ENCODE peak calls at places on chromosomes 13 and 19, in nine cellular contexts. T, P, W, U, Z, Y, I, V and O are unnamed samples.

GRCh38 chr19:3097442-3097871 is 3.3 kb downstream of the GNA11 start:
- DNase-seq in T (no peak), P (no peak), W (no peak), U (no peak), Z (no peak), Y (no peak), I (no peak), V (no peak), O (no peak)

GRCh38 chr13:80469841-80470378 is 129.0 kb upstream of the SPRY2 start:
- DNase-seq in T (no peak), P (no peak), W (no peak), U (no peak), Z (no peak), Y (no peak), I (no peak), V (no peak), O (no peak)

GRCh38 chr19:44517146-44517545 is 12.3 kb downstream of the CEACAM20 start:
- DNase-seq in T (no peak), P (no peak), W (no peak), U (no peak), Z (no peak), Y (no peak), I (no peak), V (no peak), O (no peak)

GRCh38 chr13:93227906-93228801 is 1.5 kb downstream of the GPC6 start:
- DNase-seq in T (no peak), P (no peak), W (peak), U (peak), Z (no peak), Y (no peak), I (peak), V (no peak), O (peak)

GRCh38 chr13:55728229-55728628 is 1412.5 kb upstream of the PRR20A start:
- DNase-seq in T (no peak), P (no peak), W (peak), U (no peak), Z (no peak), Y (no peak), I (no peak), V (no peak), O (no peak)

GRCh38 chr13:74443623-74444022 is 309.4 kb upstream of the KLF12 start:
- DNase-seq in T (no peak), P (no peak), W (no peak), U (no peak), Z (no peak), Y (no peak), I (no peak), V (no peak), O (no peak)

GRCh38 chr13:113941571-113942191 is 32.2 kb downstream of the C13orf46 start:
- DNase-seq in T (no peak), P (no peak), W (no peak), U (no peak), Z (no peak), Y (no peak), I (no peak), V (no peak), O (no peak)

GRCh38 chr13:109389892-109390345 is 396.5 kb downstream of the IRS2 start:
- DNase-seq in T (no peak), P (no peak), W (no peak), U (no peak), Z (no peak), Y (no peak), I (no peak), V (no peak), O (no peak)

GRCh38 chr13:50334944-50335343 is 319.7 kb downstream of the KCNRG start:
- DNase-seq in T (no peak), P (no peak), W (no peak), U (no peak), Z (no peak), Y (no peak), I (no peak), V (no peak), O (no peak)

GRCh38 chr13:40406405-40407138 is 259.9 kb downstream of the FOXO1 start:
- DNase-seq in T (no peak), P (no peak), W (no peak), U (no peak), Z (no peak), Y (no peak), I (no peak), V (no peak), O (no peak)

GRCh38 chr19:16160943-16161560 is 12.3 kb downstream of the CIB3 start:
- DNase-seq in T (peak), P (no peak), W (no peak), U (no peak), Z (no peak), Y (peak), I (no peak), V (no peak), O (no peak)

GRCh38 chr13:90154311-90154960 is 1193.1 kb upstream of the MIR17HG start:
- DNase-seq in T (no peak), P (no peak), W (no peak), U (no peak), Z (no peak), Y (no peak), I (no peak), V (no peak), O (no peak)

GRCh38 chr13:67238861-67239260 is 8.7 kb upstream of the PCDH9 start:
- DNase-seq in T (no peak), P (no peak), W (no peak), U (no peak), Z (no peak), Y (no peak), I (no peak), V (no peak), O (no peak)